ENCODE peak calls at places on chromosome 17, in eight cellular contexts. One of them, this sample, is unnamed.

GRCh38 chr17:50560185-50560824 is at the start of gene CACNA1G:
- DNase-seq in stimulated activated CD8-positive, alpha-beta memory T cell treated with anti-CD3 and anti-CD28 coated beads, Interleukin-7, amount 100 ng/mL, for 24 hours: peak
- DNase-seq in activated effector memory CD4-positive, alpha-beta T cell treated with anti-CD3 and anti-CD28 coated beads, Interleukin-2, amount 50 U/mL, for 16 hours: peak
- DNase-seq in activated naive CD8-positive, alpha-beta T cell treated with anti-CD3 and anti-CD28 coated beads, Interleukin-2, amount 50 U/mL, for 16 hours: peak
- DNase-seq in erythroblast: peak
- DNase-seq in EH: peak
- DNase-seq in stimulated activated CD4-positive, alpha-beta T cell treated with anti-CD3 and anti-CD28 coated beads, TNF-alpha, amount 100 ng/mL, for 24 hours: peak
- DNase-seq in GM03348: peak
- DNase-seq in this sample: peak

GRCh38 chr17:50768348-50768761 is 1.0 kb upstream of the ANKRD40CL start:
- DNase-seq in stimulated activated CD8-positive, alpha-beta memory T cell treated with anti-CD3 and anti-CD28 coated beads, Interleukin-7, amount 100 ng/mL, for 24 hours: no peak
- DNase-seq in activated effector memory CD4-positive, alpha-beta T cell treated with anti-CD3 and anti-CD28 coated beads, Interleukin-2, amount 50 U/mL, for 16 hours: no peak
- DNase-seq in activated naive CD8-positive, alpha-beta T cell treated with anti-CD3 and anti-CD28 coated beads, Interleukin-2, amount 50 U/mL, for 16 hours: no peak
- DNase-seq in erythroblast: no peak
- DNase-seq in EH: no peak
- DNase-seq in stimulated activated CD4-positive, alpha-beta T cell treated with anti-CD3 and anti-CD28 coated beads, TNF-alpha, amount 100 ng/mL, for 24 hours: no peak
- DNase-seq in GM03348: no peak
- DNase-seq in this sample: no peak

GRCh38 chr17:57092171-57092570 is 7.1 kb downstream of the AKAP1 start:
- DNase-seq in stimulated activated CD8-positive, alpha-beta memory T cell treated with anti-CD3 and anti-CD28 coated beads, Interleukin-7, amount 100 ng/mL, for 24 hours: no peak
- DNase-seq in activated effector memory CD4-positive, alpha-beta T cell treated with anti-CD3 and anti-CD28 coated beads, Interleukin-2, amount 50 U/mL, for 16 hours: no peak
- DNase-seq in activated naive CD8-positive, alpha-beta T cell treated with anti-CD3 and anti-CD28 coated beads, Interleukin-2, amount 50 U/mL, for 16 hours: no peak
- DNase-seq in erythroblast: no peak
- DNase-seq in EH: peak
- DNase-seq in stimulated activated CD4-positive, alpha-beta T cell treated with anti-CD3 and anti-CD28 coated beads, TNF-alpha, amount 100 ng/mL, for 24 hours: no peak
- DNase-seq in GM03348: no peak
- DNase-seq in this sample: no peak

GRCh38 chr17:15981646-15982580 is 17.6 kb downstream of the ZSWIM7 start:
- DNase-seq in stimulated activated CD8-positive, alpha-beta memory T cell treated with anti-CD3 and anti-CD28 coated beads, Interleukin-7, amount 100 ng/mL, for 24 hours: no peak
- DNase-seq in activated effector memory CD4-positive, alpha-beta T cell treated with anti-CD3 and anti-CD28 coated beads, Interleukin-2, amount 50 U/mL, for 16 hours: no peak
- DNase-seq in activated naive CD8-positive, alpha-beta T cell treated with anti-CD3 and anti-CD28 coated beads, Interleukin-2, amount 50 U/mL, for 16 hours: no peak
- DNase-seq in erythroblast: peak
- DNase-seq in EH: peak
- DNase-seq in stimulated activated CD4-positive, alpha-beta T cell treated with anti-CD3 and anti-CD28 coated beads, TNF-alpha, amount 100 ng/mL, for 24 hours: no peak
- DNase-seq in GM03348: no peak
- DNase-seq in this sample: no peak

GRCh38 chr17:71232801-71233559 is 887.8 kb upstream of the SOX9 start:
- DNase-seq in stimulated activated CD8-positive, alpha-beta memory T cell treated with anti-CD3 and anti-CD28 coated beads, Interleukin-7, amount 100 ng/mL, for 24 hours: no peak
- DNase-seq in activated effector memory CD4-positive, alpha-beta T cell treated with anti-CD3 and anti-CD28 coated beads, Interleukin-2, amount 50 U/mL, for 16 hours: no peak
- DNase-seq in activated naive CD8-positive, alpha-beta T cell treated with anti-CD3 and anti-CD28 coated beads, Interleukin-2, amount 50 U/mL, for 16 hours: no peak
- DNase-seq in erythroblast: no peak
- DNase-seq in EH: no peak
- DNase-seq in stimulated activated CD4-positive, alpha-beta T cell treated with anti-CD3 and anti-CD28 coated beads, TNF-alpha, amount 100 ng/mL, for 24 hours: no peak
- DNase-seq in GM03348: no peak
- DNase-seq in this sample: no peak

GRCh38 chr17:2904135-2904534 is 107.9 kb downstream of the RAP1GAP2 start:
- DNase-seq in stimulated activated CD8-positive, alpha-beta memory T cell treated with anti-CD3 and anti-CD28 coated beads, Interleukin-7, amount 100 ng/mL, for 24 hours: no peak
- DNase-seq in activated effector memory CD4-positive, alpha-beta T cell treated with anti-CD3 and anti-CD28 coated beads, Interleukin-2, amount 50 U/mL, for 16 hours: no peak
- DNase-seq in activated naive CD8-positive, alpha-beta T cell treated with anti-CD3 and anti-CD28 coated beads, Interleukin-2, amount 50 U/mL, for 16 hours: no peak
- DNase-seq in erythroblast: no peak
- DNase-seq in EH: peak
- DNase-seq in stimulated activated CD4-positive, alpha-beta T cell treated with anti-CD3 and anti-CD28 coated beads, TNF-alpha, amount 100 ng/mL, for 24 hours: no peak
- DNase-seq in GM03348: no peak
- DNase-seq in this sample: peak

GRCh38 chr17:58239987-58240386 is 1.6 kb downstream of the LPO start:
- DNase-seq in stimulated activated CD8-positive, alpha-beta memory T cell treated with anti-CD3 and anti-CD28 coated beads, Interleukin-7, amount 100 ng/mL, for 24 hours: no peak
- DNase-seq in activated effector memory CD4-positive, alpha-beta T cell treated with anti-CD3 and anti-CD28 coated beads, Interleukin-2, amount 50 U/mL, for 16 hours: no peak
- DNase-seq in activated naive CD8-positive, alpha-beta T cell treated with anti-CD3 and anti-CD28 coated beads, Interleukin-2, amount 50 U/mL, for 16 hours: no peak
- DNase-seq in erythroblast: no peak
- DNase-seq in EH: no peak
- DNase-seq in stimulated activated CD4-positive, alpha-beta T cell treated with anti-CD3 and anti-CD28 coated beads, TNF-alpha, amount 100 ng/mL, for 24 hours: no peak
- DNase-seq in GM03348: no peak
- DNase-seq in this sample: no peak

GRCh38 chr17:75996665-75997590 is 3.7 kb upstream of the CDK3 start:
- DNase-seq in stimulated activated CD8-positive, alpha-beta memory T cell treated with anti-CD3 and anti-CD28 coated beads, Interleukin-7, amount 100 ng/mL, for 24 hours: no peak
- DNase-seq in activated effector memory CD4-positive, alpha-beta T cell treated with anti-CD3 and anti-CD28 coated beads, Interleukin-2, amount 50 U/mL, for 16 hours: peak
- DNase-seq in activated naive CD8-positive, alpha-beta T cell treated with anti-CD3 and anti-CD28 coated beads, Interleukin-2, amount 50 U/mL, for 16 hours: no peak
- DNase-seq in erythroblast: no peak
- DNase-seq in EH: peak
- DNase-seq in stimulated activated CD4-positive, alpha-beta T cell treated with anti-CD3 and anti-CD28 coated beads, TNF-alpha, amount 100 ng/mL, for 24 hours: peak
- DNase-seq in GM03348: peak
- DNase-seq in this sample: no peak

GRCh38 chr17:61002316-61002736 is 324.7 kb downstream of the BCAS3 start:
- DNase-seq in stimulated activated CD8-positive, alpha-beta memory T cell treated with anti-CD3 and anti-CD28 coated beads, Interleukin-7, amount 100 ng/mL, for 24 hours: no peak
- DNase-seq in activated effector memory CD4-positive, alpha-beta T cell treated with anti-CD3 and anti-CD28 coated beads, Interleukin-2, amount 50 U/mL, for 16 hours: no peak
- DNase-seq in activated naive CD8-positive, alpha-beta T cell treated with anti-CD3 and anti-CD28 coated beads, Interleukin-2, amount 50 U/mL, for 16 hours: no peak
- DNase-seq in erythroblast: peak
- DNase-seq in EH: peak
- DNase-seq in stimulated activated CD4-positive, alpha-beta T cell treated with anti-CD3 and anti-CD28 coated beads, TNF-alpha, amount 100 ng/mL, for 24 hours: no peak
- DNase-seq in GM03348: peak
- DNase-seq in this sample: no peak

GRCh38 chr17:76248013-76248782 is 7.9 kb upstream of the RNF157 start:
- DNase-seq in stimulated activated CD8-positive, alpha-beta memory T cell treated with anti-CD3 and anti-CD28 coated beads, Interleukin-7, amount 100 ng/mL, for 24 hours: no peak
- DNase-seq in activated effector memory CD4-positive, alpha-beta T cell treated with anti-CD3 and anti-CD28 coated beads, Interleukin-2, amount 50 U/mL, for 16 hours: peak
- DNase-seq in activated naive CD8-positive, alpha-beta T cell treated with anti-CD3 and anti-CD28 coated beads, Interleukin-2, amount 50 U/mL, for 16 hours: no peak
- DNase-seq in erythroblast: no peak
- DNase-seq in EH: no peak
- DNase-seq in stimulated activated CD4-positive, alpha-beta T cell treated with anti-CD3 and anti-CD28 coated beads, TNF-alpha, amount 100 ng/mL, for 24 hours: no peak
- DNase-seq in GM03348: no peak
- DNase-seq in this sample: no peak

GRCh38 chr17:44278006-44278405 is 10.1 kb upstream of the SLC4A1 start:
- DNase-seq in stimulated activated CD8-positive, alpha-beta memory T cell treated with anti-CD3 and anti-CD28 coated beads, Interleukin-7, amount 100 ng/mL, for 24 hours: no peak
- DNase-seq in activated effector memory CD4-positive, alpha-beta T cell treated with anti-CD3 and anti-CD28 coated beads, Interleukin-2, amount 50 U/mL, for 16 hours: no peak
- DNase-seq in activated naive CD8-positive, alpha-beta T cell treated with anti-CD3 and anti-CD28 coated beads, Interleukin-2, amount 50 U/mL, for 16 hours: no peak
- DNase-seq in erythroblast: no peak
- DNase-seq in EH: peak
- DNase-seq in stimulated activated CD4-positive, alpha-beta T cell treated with anti-CD3 and anti-CD28 coated beads, TNF-alpha, amount 100 ng/mL, for 24 hours: no peak
- DNase-seq in GM03348: no peak
- DNase-seq in this sample: no peak

GRCh38 chr17:5533486-5534315 is 47.3 kb downstream of the MIS12 start:
- DNase-seq in stimulated activated CD8-positive, alpha-beta memory T cell treated with anti-CD3 and anti-CD28 coated beads, Interleukin-7, amount 100 ng/mL, for 24 hours: no peak
- DNase-seq in activated effector memory CD4-positive, alpha-beta T cell treated with anti-CD3 and anti-CD28 coated beads, Interleukin-2, amount 50 U/mL, for 16 hours: peak
- DNase-seq in activated naive CD8-positive, alpha-beta T cell treated with anti-CD3 and anti-CD28 coated beads, Interleukin-2, amount 50 U/mL, for 16 hours: no peak
- DNase-seq in erythroblast: no peak
- DNase-seq in EH: no peak
- DNase-seq in stimulated activated CD4-positive, alpha-beta T cell treated with anti-CD3 and anti-CD28 coated beads, TNF-alpha, amount 100 ng/mL, for 24 hours: no peak
- DNase-seq in GM03348: no peak
- DNase-seq in this sample: no peak

GRCh38 chr17:50347894-50348291 is 2.0 kb downstream of the XYLT2 start:
- DNase-seq in stimulated activated CD8-positive, alpha-beta memory T cell treated with anti-CD3 and anti-CD28 coated beads, Interleukin-7, amount 100 ng/mL, for 24 hours: no peak
- DNase-seq in activated effector memory CD4-positive, alpha-beta T cell treated with anti-CD3 and anti-CD28 coated beads, Interleukin-2, amount 50 U/mL, for 16 hours: no peak
- DNase-seq in activated naive CD8-positive, alpha-beta T cell treated with anti-CD3 and anti-CD28 coated beads, Interleukin-2, amount 50 U/mL, for 16 hours: no peak
- DNase-seq in erythroblast: no peak
- DNase-seq in EH: no peak
- DNase-seq in stimulated activated CD4-positive, alpha-beta T cell treated with anti-CD3 and anti-CD28 coated beads, TNF-alpha, amount 100 ng/mL, for 24 hours: no peak
- DNase-seq in GM03348: no peak
- DNase-seq in this sample: no peak

GRCh38 chr17:45823598-45823997 is 21.1 kb upstream of the SPPL2C start:
- DNase-seq in stimulated activated CD8-positive, alpha-beta memory T cell treated with anti-CD3 and anti-CD28 coated beads, Interleukin-7, amount 100 ng/mL, for 24 hours: no peak
- DNase-seq in activated effector memory CD4-positive, alpha-beta T cell treated with anti-CD3 and anti-CD28 coated beads, Interleukin-2, amount 50 U/mL, for 16 hours: no peak
- DNase-seq in activated naive CD8-positive, alpha-beta T cell treated with anti-CD3 and anti-CD28 coated beads, Interleukin-2, amount 50 U/mL, for 16 hours: no peak
- DNase-seq in erythroblast: no peak
- DNase-seq in EH: no peak
- DNase-seq in stimulated activated CD4-positive, alpha-beta T cell treated with anti-CD3 and anti-CD28 coated beads, TNF-alpha, amount 100 ng/mL, for 24 hours: peak
- DNase-seq in GM03348: no peak
- DNase-seq in this sample: no peak

GRCh38 chr17:77203846-77204245 is 63.1 kb downstream of the SEC14L1 start:
- DNase-seq in stimulated activated CD8-positive, alpha-beta memory T cell treated with anti-CD3 and anti-CD28 coated beads, Interleukin-7, amount 100 ng/mL, for 24 hours: no peak
- DNase-seq in activated effector memory CD4-positive, alpha-beta T cell treated with anti-CD3 and anti-CD28 coated beads, Interleukin-2, amount 50 U/mL, for 16 hours: no peak
- DNase-seq in activated naive CD8-positive, alpha-beta T cell treated with anti-CD3 and anti-CD28 coated beads, Interleukin-2, amount 50 U/mL, for 16 hours: no peak
- DNase-seq in erythroblast: no peak
- DNase-seq in EH: no peak
- DNase-seq in stimulated activated CD4-positive, alpha-beta T cell treated with anti-CD3 and anti-CD28 coated beads, TNF-alpha, amount 100 ng/mL, for 24 hours: no peak
- DNase-seq in GM03348: no peak
- DNase-seq in this sample: no peak

GRCh38 chr17:31158741-31159377 is 64.1 kb downstream of the NF1 start:
- DNase-seq in stimulated activated CD8-positive, alpha-beta memory T cell treated with anti-CD3 and anti-CD28 coated beads, Interleukin-7, amount 100 ng/mL, for 24 hours: no peak
- DNase-seq in activated effector memory CD4-positive, alpha-beta T cell treated with anti-CD3 and anti-CD28 coated beads, Interleukin-2, amount 50 U/mL, for 16 hours: no peak
- DNase-seq in activated naive CD8-positive, alpha-beta T cell treated with anti-CD3 and anti-CD28 coated beads, Interleukin-2, amount 50 U/mL, for 16 hours: no peak
- DNase-seq in erythroblast: no peak
- DNase-seq in EH: no peak
- DNase-seq in stimulated activated CD4-positive, alpha-beta T cell treated with anti-CD3 and anti-CD28 coated beads, TNF-alpha, amount 100 ng/mL, for 24 hours: no peak
- DNase-seq in GM03348: no peak
- DNase-seq in this sample: no peak

GRCh38 chr17:60439501-60439900 is 17.2 kb downstream of the CHCT1 start:
- DNase-seq in stimulated activated CD8-positive, alpha-beta memory T cell treated with anti-CD3 and anti-CD28 coated beads, Interleukin-7, amount 100 ng/mL, for 24 hours: no peak
- DNase-seq in activated effector memory CD4-positive, alpha-beta T cell treated with anti-CD3 and anti-CD28 coated beads, Interleukin-2, amount 50 U/mL, for 16 hours: no peak
- DNase-seq in activated naive CD8-positive, alpha-beta T cell treated with anti-CD3 and anti-CD28 coated beads, Interleukin-2, amount 50 U/mL, for 16 hours: no peak
- DNase-seq in erythroblast: no peak
- DNase-seq in EH: peak
- DNase-seq in stimulated activated CD4-positive, alpha-beta T cell treated with anti-CD3 and anti-CD28 coated beads, TNF-alpha, amount 100 ng/mL, for 24 hours: no peak
- DNase-seq in GM03348: peak
- DNase-seq in this sample: no peak

GRCh38 chr17:44941712-44942331 is 5.8 kb downstream of the KIF18B start:
- DNase-seq in stimulated activated CD8-positive, alpha-beta memory T cell treated with anti-CD3 and anti-CD28 coated beads, Interleukin-7, amount 100 ng/mL, for 24 hours: no peak
- DNase-seq in activated effector memory CD4-positive, alpha-beta T cell treated with anti-CD3 and anti-CD28 coated beads, Interleukin-2, amount 50 U/mL, for 16 hours: peak
- DNase-seq in activated naive CD8-positive, alpha-beta T cell treated with anti-CD3 and anti-CD28 coated beads, Interleukin-2, amount 50 U/mL, for 16 hours: no peak
- DNase-seq in erythroblast: no peak
- DNase-seq in EH: peak
- DNase-seq in stimulated activated CD4-positive, alpha-beta T cell treated with anti-CD3 and anti-CD28 coated beads, TNF-alpha, amount 100 ng/mL, for 24 hours: no peak
- DNase-seq in GM03348: no peak
- DNase-seq in this sample: no peak

GRCh38 chr17:82551779-82552457 is 32.4 kb downstream of the FOXK2 start:
- DNase-seq in stimulated activated CD8-positive, alpha-beta memory T cell treated with anti-CD3 and anti-CD28 coated beads, Interleukin-7, amount 100 ng/mL, for 24 hours: peak
- DNase-seq in activated effector memory CD4-positive, alpha-beta T cell treated with anti-CD3 and anti-CD28 coated beads, Interleukin-2, amount 50 U/mL, for 16 hours: peak
- DNase-seq in activated naive CD8-positive, alpha-beta T cell treated with anti-CD3 and anti-CD28 coated beads, Interleukin-2, amount 50 U/mL, for 16 hours: peak
- DNase-seq in erythroblast: peak
- DNase-seq in EH: peak
- DNase-seq in stimulated activated CD4-positive, alpha-beta T cell treated with anti-CD3 and anti-CD28 coated beads, TNF-alpha, amount 100 ng/mL, for 24 hours: peak
- DNase-seq in GM03348: peak
- DNase-seq in this sample: no peak

GRCh38 chr17:19812407-19812806 is 55.3 kb downstream of the ULK2 start:
- DNase-seq in stimulated activated CD8-positive, alpha-beta memory T cell treated with anti-CD3 and anti-CD28 coated beads, Interleukin-7, amount 100 ng/mL, for 24 hours: no peak
- DNase-seq in activated effector memory CD4-positive, alpha-beta T cell treated with anti-CD3 and anti-CD28 coated beads, Interleukin-2, amount 50 U/mL, for 16 hours: no peak
- DNase-seq in activated naive CD8-positive, alpha-beta T cell treated with anti-CD3 and anti-CD28 coated beads, Interleukin-2, amount 50 U/mL, for 16 hours: no peak
- DNase-seq in erythroblast: peak
- DNase-seq in EH: peak
- DNase-seq in stimulated activated CD4-positive, alpha-beta T cell treated with anti-CD3 and anti-CD28 coated beads, TNF-alpha, amount 100 ng/mL, for 24 hours: no peak
- DNase-seq in GM03348: no peak
- DNase-seq in this sample: no peak

GRCh38 chr17:74987909-74988711 is 678 bp downstream of the CDR2L start:
- DNase-seq in stimulated activated CD8-positive, alpha-beta memory T cell treated with anti-CD3 and anti-CD28 coated beads, Interleukin-7, amount 100 ng/mL, for 24 hours: no peak
- DNase-seq in activated effector memory CD4-positive, alpha-beta T cell treated with anti-CD3 and anti-CD28 coated beads, Interleukin-2, amount 50 U/mL, for 16 hours: peak
- DNase-seq in activated naive CD8-positive, alpha-beta T cell treated with anti-CD3 and anti-CD28 coated beads, Interleukin-2, amount 50 U/mL, for 16 hours: no peak
- DNase-seq in erythroblast: peak
- DNase-seq in EH: peak
- DNase-seq in stimulated activated CD4-positive, alpha-beta T cell treated with anti-CD3 and anti-CD28 coated beads, TNF-alpha, amount 100 ng/mL, for 24 hours: peak
- DNase-seq in GM03348: peak
- DNase-seq in this sample: peak

GRCh38 chr17:80498242-80498919 is 22.0 kb upstream of the NPTX1 start:
- DNase-seq in stimulated activated CD8-positive, alpha-beta memory T cell treated with anti-CD3 and anti-CD28 coated beads, Interleukin-7, amount 100 ng/mL, for 24 hours: no peak
- DNase-seq in activated effector memory CD4-positive, alpha-beta T cell treated with anti-CD3 and anti-CD28 coated beads, Interleukin-2, amount 50 U/mL, for 16 hours: no peak
- DNase-seq in activated naive CD8-positive, alpha-beta T cell treated with anti-CD3 and anti-CD28 coated beads, Interleukin-2, amount 50 U/mL, for 16 hours: no peak
- DNase-seq in erythroblast: no peak
- DNase-seq in EH: peak
- DNase-seq in stimulated activated CD4-positive, alpha-beta T cell treated with anti-CD3 and anti-CD28 coated beads, TNF-alpha, amount 100 ng/mL, for 24 hours: no peak
- DNase-seq in GM03348: peak
- DNase-seq in this sample: no peak

GRCh38 chr17:81002013-81002384 is 10.4 kb downstream of the CHMP6 start:
- DNase-seq in stimulated activated CD8-positive, alpha-beta memory T cell treated with anti-CD3 and anti-CD28 coated beads, Interleukin-7, amount 100 ng/mL, for 24 hours: no peak
- DNase-seq in activated effector memory CD4-positive, alpha-beta T cell treated with anti-CD3 and anti-CD28 coated beads, Interleukin-2, amount 50 U/mL, for 16 hours: no peak
- DNase-seq in activated naive CD8-positive, alpha-beta T cell treated with anti-CD3 and anti-CD28 coated beads, Interleukin-2, amount 50 U/mL, for 16 hours: no peak
- DNase-seq in erythroblast: no peak
- DNase-seq in EH: no peak
- DNase-seq in stimulated activated CD4-positive, alpha-beta T cell treated with anti-CD3 and anti-CD28 coated beads, TNF-alpha, amount 100 ng/mL, for 24 hours: no peak
- DNase-seq in GM03348: no peak
- DNase-seq in this sample: no peak

GRCh38 chr17:42251115-42251514 is 25.1 kb downstream of the STAT5B start:
- DNase-seq in stimulated activated CD8-positive, alpha-beta memory T cell treated with anti-CD3 and anti-CD28 coated beads, Interleukin-7, amount 100 ng/mL, for 24 hours: no peak
- DNase-seq in activated effector memory CD4-positive, alpha-beta T cell treated with anti-CD3 and anti-CD28 coated beads, Interleukin-2, amount 50 U/mL, for 16 hours: no peak
- DNase-seq in activated naive CD8-positive, alpha-beta T cell treated with anti-CD3 and anti-CD28 coated beads, Interleukin-2, amount 50 U/mL, for 16 hours: no peak
- DNase-seq in erythroblast: no peak
- DNase-seq in EH: no peak
- DNase-seq in stimulated activated CD4-positive, alpha-beta T cell treated with anti-CD3 and anti-CD28 coated beads, TNF-alpha, amount 100 ng/mL, for 24 hours: no peak
- DNase-seq in GM03348: peak
- DNase-seq in this sample: no peak

GRCh38 chr17:73343168-73343634 is 31.4 kb upstream of the CDC42EP4 start:
- DNase-seq in stimulated activated CD8-positive, alpha-beta memory T cell treated with anti-CD3 and anti-CD28 coated beads, Interleukin-7, amount 100 ng/mL, for 24 hours: no peak
- DNase-seq in activated effector memory CD4-positive, alpha-beta T cell treated with anti-CD3 and anti-CD28 coated beads, Interleukin-2, amount 50 U/mL, for 16 hours: no peak
- DNase-seq in activated naive CD8-positive, alpha-beta T cell treated with anti-CD3 and anti-CD28 coated beads, Interleukin-2, amount 50 U/mL, for 16 hours: no peak
- DNase-seq in erythroblast: peak
- DNase-seq in EH: peak
- DNase-seq in stimulated activated CD4-positive, alpha-beta T cell treated with anti-CD3 and anti-CD28 coated beads, TNF-alpha, amount 100 ng/mL, for 24 hours: no peak
- DNase-seq in GM03348: peak
- DNase-seq in this sample: peak

GRCh38 chr17:34110315-34110714 is 144.8 kb upstream of the CCL2 start:
- DNase-seq in stimulated activated CD8-positive, alpha-beta memory T cell treated with anti-CD3 and anti-CD28 coated beads, Interleukin-7, amount 100 ng/mL, for 24 hours: no peak
- DNase-seq in activated effector memory CD4-positive, alpha-beta T cell treated with anti-CD3 and anti-CD28 coated beads, Interleukin-2, amount 50 U/mL, for 16 hours: no peak
- DNase-seq in activated naive CD8-positive, alpha-beta T cell treated with anti-CD3 and anti-CD28 coated beads, Interleukin-2, amount 50 U/mL, for 16 hours: no peak
- DNase-seq in erythroblast: no peak
- DNase-seq in EH: no peak
- DNase-seq in stimulated activated CD4-positive, alpha-beta T cell treated with anti-CD3 and anti-CD28 coated beads, TNF-alpha, amount 100 ng/mL, for 24 hours: no peak
- DNase-seq in GM03348: no peak
- DNase-seq in this sample: no peak

GRCh38 chr17:7652659-7653343 is 2.1 kb downstream of the ATP1B2 start:
- DNase-seq in stimulated activated CD8-positive, alpha-beta memory T cell treated with anti-CD3 and anti-CD28 coated beads, Interleukin-7, amount 100 ng/mL, for 24 hours: no peak
- DNase-seq in activated effector memory CD4-positive, alpha-beta T cell treated with anti-CD3 and anti-CD28 coated beads, Interleukin-2, amount 50 U/mL, for 16 hours: no peak
- DNase-seq in activated naive CD8-positive, alpha-beta T cell treated with anti-CD3 and anti-CD28 coated beads, Interleukin-2, amount 50 U/mL, for 16 hours: no peak
- DNase-seq in erythroblast: no peak
- DNase-seq in EH: no peak
- DNase-seq in stimulated activated CD4-positive, alpha-beta T cell treated with anti-CD3 and anti-CD28 coated beads, TNF-alpha, amount 100 ng/mL, for 24 hours: no peak
- DNase-seq in GM03348: no peak
- DNase-seq in this sample: no peak

GRCh38 chr17:50469671-50470305 is 1.1 kb upstream of the CHAD start:
- DNase-seq in stimulated activated CD8-positive, alpha-beta memory T cell treated with anti-CD3 and anti-CD28 coated beads, Interleukin-7, amount 100 ng/mL, for 24 hours: no peak
- DNase-seq in activated effector memory CD4-positive, alpha-beta T cell treated with anti-CD3 and anti-CD28 coated beads, Interleukin-2, amount 50 U/mL, for 16 hours: no peak
- DNase-seq in activated naive CD8-positive, alpha-beta T cell treated with anti-CD3 and anti-CD28 coated beads, Interleukin-2, amount 50 U/mL, for 16 hours: no peak
- DNase-seq in erythroblast: no peak
- DNase-seq in EH: no peak
- DNase-seq in stimulated activated CD4-positive, alpha-beta T cell treated with anti-CD3 and anti-CD28 coated beads, TNF-alpha, amount 100 ng/mL, for 24 hours: no peak
- DNase-seq in GM03348: no peak
- DNase-seq in this sample: no peak

GRCh38 chr17:1999557-2000251 is 25.4 kb downstream of the RTN4RL1 start:
- DNase-seq in stimulated activated CD8-positive, alpha-beta memory T cell treated with anti-CD3 and anti-CD28 coated beads, Interleukin-7, amount 100 ng/mL, for 24 hours: no peak
- DNase-seq in activated effector memory CD4-positive, alpha-beta T cell treated with anti-CD3 and anti-CD28 coated beads, Interleukin-2, amount 50 U/mL, for 16 hours: no peak
- DNase-seq in activated naive CD8-positive, alpha-beta T cell treated with anti-CD3 and anti-CD28 coated beads, Interleukin-2, amount 50 U/mL, for 16 hours: no peak
- DNase-seq in erythroblast: no peak
- DNase-seq in EH: peak
- DNase-seq in stimulated activated CD4-positive, alpha-beta T cell treated with anti-CD3 and anti-CD28 coated beads, TNF-alpha, amount 100 ng/mL, for 24 hours: no peak
- DNase-seq in GM03348: peak
- DNase-seq in this sample: no peak

GRCh38 chr17:82445542-82445941 is 5.0 kb downstream of the CYBC1 start:
- DNase-seq in stimulated activated CD8-positive, alpha-beta memory T cell treated with anti-CD3 and anti-CD28 coated beads, Interleukin-7, amount 100 ng/mL, for 24 hours: no peak
- DNase-seq in activated effector memory CD4-positive, alpha-beta T cell treated with anti-CD3 and anti-CD28 coated beads, Interleukin-2, amount 50 U/mL, for 16 hours: no peak
- DNase-seq in activated naive CD8-positive, alpha-beta T cell treated with anti-CD3 and anti-CD28 coated beads, Interleukin-2, amount 50 U/mL, for 16 hours: no peak
- DNase-seq in erythroblast: no peak
- DNase-seq in EH: no peak
- DNase-seq in stimulated activated CD4-positive, alpha-beta T cell treated with anti-CD3 and anti-CD28 coated beads, TNF-alpha, amount 100 ng/mL, for 24 hours: no peak
- DNase-seq in GM03348: no peak
- DNase-seq in this sample: no peak

GRCh38 chr17:66275651-66276050 is 26.8 kb upstream of the PRKCA start:
- DNase-seq in stimulated activated CD8-positive, alpha-beta memory T cell treated with anti-CD3 and anti-CD28 coated beads, Interleukin-7, amount 100 ng/mL, for 24 hours: peak
- DNase-seq in activated effector memory CD4-positive, alpha-beta T cell treated with anti-CD3 and anti-CD28 coated beads, Interleukin-2, amount 50 U/mL, for 16 hours: no peak
- DNase-seq in activated naive CD8-positive, alpha-beta T cell treated with anti-CD3 and anti-CD28 coated beads, Interleukin-2, amount 50 U/mL, for 16 hours: no peak
- DNase-seq in erythroblast: no peak
- DNase-seq in EH: peak
- DNase-seq in stimulated activated CD4-positive, alpha-beta T cell treated with anti-CD3 and anti-CD28 coated beads, TNF-alpha, amount 100 ng/mL, for 24 hours: no peak
- DNase-seq in GM03348: peak
- DNase-seq in this sample: no peak

GRCh38 chr17:71855000-71855399 is 265.8 kb upstream of the SOX9 start:
- DNase-seq in stimulated activated CD8-positive, alpha-beta memory T cell treated with anti-CD3 and anti-CD28 coated beads, Interleukin-7, amount 100 ng/mL, for 24 hours: no peak
- DNase-seq in activated effector memory CD4-positive, alpha-beta T cell treated with anti-CD3 and anti-CD28 coated beads, Interleukin-2, amount 50 U/mL, for 16 hours: no peak
- DNase-seq in activated naive CD8-positive, alpha-beta T cell treated with anti-CD3 and anti-CD28 coated beads, Interleukin-2, amount 50 U/mL, for 16 hours: no peak
- DNase-seq in erythroblast: no peak
- DNase-seq in EH: no peak
- DNase-seq in stimulated activated CD4-positive, alpha-beta T cell treated with anti-CD3 and anti-CD28 coated beads, TNF-alpha, amount 100 ng/mL, for 24 hours: no peak
- DNase-seq in GM03348: no peak
- DNase-seq in this sample: no peak

GRCh38 chr17:18038149-18038850 is 668 bp downstream of the ATPAF2 start:
- DNase-seq in stimulated activated CD8-positive, alpha-beta memory T cell treated with anti-CD3 and anti-CD28 coated beads, Interleukin-7, amount 100 ng/mL, for 24 hours: no peak
- DNase-seq in activated effector memory CD4-positive, alpha-beta T cell treated with anti-CD3 and anti-CD28 coated beads, Interleukin-2, amount 50 U/mL, for 16 hours: peak
- DNase-seq in activated naive CD8-positive, alpha-beta T cell treated with anti-CD3 and anti-CD28 coated beads, Interleukin-2, amount 50 U/mL, for 16 hours: no peak
- DNase-seq in erythroblast: no peak
- DNase-seq in EH: peak
- DNase-seq in stimulated activated CD4-positive, alpha-beta T cell treated with anti-CD3 and anti-CD28 coated beads, TNF-alpha, amount 100 ng/mL, for 24 hours: peak
- DNase-seq in GM03348: no peak
- DNase-seq in this sample: no peak

GRCh38 chr17:74851612-74852236 is 8.0 kb downstream of the GRIN2C start:
- DNase-seq in stimulated activated CD8-positive, alpha-beta memory T cell treated with anti-CD3 and anti-CD28 coated beads, Interleukin-7, amount 100 ng/mL, for 24 hours: no peak
- DNase-seq in activated effector memory CD4-positive, alpha-beta T cell treated with anti-CD3 and anti-CD28 coated beads, Interleukin-2, amount 50 U/mL, for 16 hours: no peak
- DNase-seq in activated naive CD8-positive, alpha-beta T cell treated with anti-CD3 and anti-CD28 coated beads, Interleukin-2, amount 50 U/mL, for 16 hours: no peak
- DNase-seq in erythroblast: no peak
- DNase-seq in EH: no peak
- DNase-seq in stimulated activated CD4-positive, alpha-beta T cell treated with anti-CD3 and anti-CD28 coated beads, TNF-alpha, amount 100 ng/mL, for 24 hours: no peak
- DNase-seq in GM03348: no peak
- DNase-seq in this sample: no peak